ENCODE peak calls at places on chromosomes 11 and 22, in ten cellular contexts. One of them, this sample, is unnamed.

GRCh38 chr22:29842740-29843139 is 4.7 kb upstream of the ASCC2 start:
- DNase-seq in neural progenitor cell: no peak
- DNase-seq in coronary artery: no peak
- DNase-seq in lower leg skin: peak; percentile 48
- DNase-seq in HFFc6: peak; percentile 97
- DNase-seq in dorsolateral prefrontal cortex: no peak
- DNase-seq in foreskin keratinocyte: peak; percentile 93
- DNase-seq in endothelial cell: no peak
- DNase-seq in psoas muscle: no peak
- DNase-seq in WTC11: no peak
- DNase-seq in this sample: no peak

GRCh38 chr22:46122511-46122971 is 27.8 kb upstream of the PPARA start:
- DNase-seq in neural progenitor cell: peak; percentile 84
- DNase-seq in coronary artery: no peak
- DNase-seq in lower leg skin: no peak
- DNase-seq in HFFc6: no peak
- DNase-seq in dorsolateral prefrontal cortex: peak; percentile 80
- DNase-seq in foreskin keratinocyte: no peak
- DNase-seq in endothelial cell: peak; percentile 84
- DNase-seq in psoas muscle: peak; percentile 90
- DNase-seq in WTC11: peak; percentile 77
- DNase-seq in this sample: peak; percentile 93

GRCh38 chr11:85407648-85408047 is 219.5 kb downstream of the DLG2 start:
- DNase-seq in neural progenitor cell: no peak
- DNase-seq in coronary artery: no peak
- DNase-seq in lower leg skin: no peak
- DNase-seq in HFFc6: no peak
- DNase-seq in dorsolateral prefrontal cortex: no peak
- DNase-seq in foreskin keratinocyte: no peak
- DNase-seq in endothelial cell: no peak
- DNase-seq in psoas muscle: no peak
- DNase-seq in WTC11: no peak
- DNase-seq in this sample: no peak

GRCh38 chr11:34309970-34310369 is 47.8 kb downstream of the ABTB2 start:
- DNase-seq in neural progenitor cell: no peak
- DNase-seq in coronary artery: no peak
- DNase-seq in lower leg skin: no peak
- DNase-seq in HFFc6: no peak
- DNase-seq in dorsolateral prefrontal cortex: no peak
- DNase-seq in foreskin keratinocyte: no peak
- DNase-seq in endothelial cell: no peak
- DNase-seq in psoas muscle: no peak
- DNase-seq in WTC11: no peak
- DNase-seq in this sample: no peak

GRCh38 chr22:32996702-32997101 is 61.5 kb downstream of the SYN3 start:
- DNase-seq in neural progenitor cell: no peak
- DNase-seq in coronary artery: no peak
- DNase-seq in lower leg skin: peak; percentile 89
- DNase-seq in HFFc6: peak; percentile 11
- DNase-seq in dorsolateral prefrontal cortex: no peak
- DNase-seq in foreskin keratinocyte: peak; percentile 83
- DNase-seq in endothelial cell: no peak
- DNase-seq in psoas muscle: peak; percentile 90
- DNase-seq in WTC11: no peak
- DNase-seq in this sample: peak; percentile 72

GRCh38 chr11:70040452-70040851 is 37.7 kb upstream of the ANO1 start:
- DNase-seq in neural progenitor cell: no peak
- DNase-seq in coronary artery: peak; percentile 9
- DNase-seq in lower leg skin: no peak
- DNase-seq in HFFc6: no peak
- DNase-seq in dorsolateral prefrontal cortex: no peak
- DNase-seq in foreskin keratinocyte: no peak
- DNase-seq in endothelial cell: no peak
- DNase-seq in psoas muscle: no peak
- DNase-seq in WTC11: no peak
- DNase-seq in this sample: peak; percentile 54

GRCh38 chr22:36587289-36588154 is 58.6 kb upstream of the EIF3D start:
- DNase-seq in neural progenitor cell: peak; percentile 44
- DNase-seq in coronary artery: no peak
- DNase-seq in lower leg skin: no peak
- DNase-seq in HFFc6: peak; percentile 55
- DNase-seq in dorsolateral prefrontal cortex: peak; percentile 49
- DNase-seq in foreskin keratinocyte: peak; percentile 40
- DNase-seq in endothelial cell: no peak
- DNase-seq in psoas muscle: no peak
- DNase-seq in WTC11: no peak
- DNase-seq in this sample: no peak

GRCh38 chr22:40281717-40282116 is 64.6 kb upstream of the ADSL start:
- DNase-seq in neural progenitor cell: no peak
- DNase-seq in coronary artery: no peak
- DNase-seq in lower leg skin: peak; percentile 45
- DNase-seq in HFFc6: no peak
- DNase-seq in dorsolateral prefrontal cortex: no peak
- DNase-seq in foreskin keratinocyte: peak; percentile 63
- DNase-seq in endothelial cell: no peak
- DNase-seq in psoas muscle: peak; percentile 58
- DNase-seq in WTC11: no peak
- DNase-seq in this sample: peak; percentile 48

GRCh38 chr11:111733009-111733408 is 33.2 kb downstream of the PPP2R1B start:
- DNase-seq in neural progenitor cell: no peak
- DNase-seq in coronary artery: peak; percentile 88
- DNase-seq in lower leg skin: peak; percentile 64
- DNase-seq in HFFc6: peak; percentile 61
- DNase-seq in dorsolateral prefrontal cortex: peak; percentile 41
- DNase-seq in foreskin keratinocyte: peak; percentile 56
- DNase-seq in endothelial cell: no peak
- DNase-seq in psoas muscle: peak; percentile 78
- DNase-seq in WTC11: no peak
- DNase-seq in this sample: no peak

GRCh38 chr22:36510966-36511881 is 4.4 kb upstream of the FOXRED2 start:
- DNase-seq in neural progenitor cell: peak; percentile 74
- DNase-seq in coronary artery: no peak
- DNase-seq in lower leg skin: no peak
- DNase-seq in HFFc6: peak; percentile 23
- DNase-seq in dorsolateral prefrontal cortex: no peak
- DNase-seq in foreskin keratinocyte: peak; percentile 42
- DNase-seq in endothelial cell: peak; percentile 66
- DNase-seq in psoas muscle: no peak
- DNase-seq in WTC11: peak; percentile 66
- DNase-seq in this sample: no peak

GRCh38 chr22:44955102-44955501 is 54.7 kb downstream of the PHF21B start:
- DNase-seq in neural progenitor cell: no peak
- DNase-seq in coronary artery: no peak
- DNase-seq in lower leg skin: no peak
- DNase-seq in HFFc6: no peak
- DNase-seq in dorsolateral prefrontal cortex: no peak
- DNase-seq in foreskin keratinocyte: no peak
- DNase-seq in endothelial cell: no peak
- DNase-seq in psoas muscle: no peak
- DNase-seq in WTC11: no peak
- DNase-seq in this sample: no peak
- TF ChIP-seq CTCF in neural progenitor cell: no peak
- TF ChIP-seq CTCF in coronary artery: no peak
- TF ChIP-seq CTCF in lower leg skin: no peak
- TF ChIP-seq CTCF in HFFc6: no peak
- TF ChIP-seq CTCF in dorsolateral prefrontal cortex: no peak
- TF ChIP-seq CTCF in foreskin keratinocyte: no peak
- TF ChIP-seq CTCF in endothelial cell: no peak
- TF ChIP-seq CTCF in psoas muscle: no peak
- TF ChIP-seq CTCF in WTC11: no peak
- TF ChIP-seq CTCF in this sample: no peak

GRCh38 chr22:22878211-22878570 is 9.4 kb upstream of the IGLL5 start:
- DNase-seq in neural progenitor cell: no peak
- DNase-seq in coronary artery: no peak
- DNase-seq in lower leg skin: no peak
- DNase-seq in HFFc6: no peak
- DNase-seq in dorsolateral prefrontal cortex: no peak
- DNase-seq in foreskin keratinocyte: no peak
- DNase-seq in endothelial cell: no peak
- DNase-seq in psoas muscle: no peak
- DNase-seq in WTC11: no peak
- DNase-seq in this sample: no peak
- TF ChIP-seq CTCF in neural progenitor cell: no peak
- TF ChIP-seq CTCF in coronary artery: no peak
- TF ChIP-seq CTCF in lower leg skin: no peak
- TF ChIP-seq CTCF in HFFc6: no peak
- TF ChIP-seq CTCF in dorsolateral prefrontal cortex: no peak
- TF ChIP-seq CTCF in foreskin keratinocyte: no peak
- TF ChIP-seq CTCF in endothelial cell: no peak
- TF ChIP-seq CTCF in psoas muscle: no peak
- TF ChIP-seq CTCF in WTC11: no peak
- TF ChIP-seq CTCF in this sample: no peak

GRCh38 chr11:115238802-115239201 is 265.4 kb downstream of the CADM1 start:
- DNase-seq in neural progenitor cell: no peak
- DNase-seq in coronary artery: no peak
- DNase-seq in lower leg skin: no peak
- DNase-seq in HFFc6: no peak
- DNase-seq in dorsolateral prefrontal cortex: no peak
- DNase-seq in foreskin keratinocyte: peak; percentile 54
- DNase-seq in endothelial cell: no peak
- DNase-seq in psoas muscle: no peak
- DNase-seq in WTC11: peak; percentile 18
- DNase-seq in this sample: no peak
- TF ChIP-seq CTCF in neural progenitor cell: peak; percentile 26
- TF ChIP-seq CTCF in coronary artery: no peak
- TF ChIP-seq CTCF in lower leg skin: no peak
- TF ChIP-seq CTCF in HFFc6: no peak
- TF ChIP-seq CTCF in dorsolateral prefrontal cortex: no peak
- TF ChIP-seq CTCF in foreskin keratinocyte: peak; percentile 59
- TF ChIP-seq CTCF in endothelial cell: no peak
- TF ChIP-seq CTCF in psoas muscle: no peak
- TF ChIP-seq CTCF in WTC11: no peak
- TF ChIP-seq CTCF in this sample: peak; percentile 41

DNA sequence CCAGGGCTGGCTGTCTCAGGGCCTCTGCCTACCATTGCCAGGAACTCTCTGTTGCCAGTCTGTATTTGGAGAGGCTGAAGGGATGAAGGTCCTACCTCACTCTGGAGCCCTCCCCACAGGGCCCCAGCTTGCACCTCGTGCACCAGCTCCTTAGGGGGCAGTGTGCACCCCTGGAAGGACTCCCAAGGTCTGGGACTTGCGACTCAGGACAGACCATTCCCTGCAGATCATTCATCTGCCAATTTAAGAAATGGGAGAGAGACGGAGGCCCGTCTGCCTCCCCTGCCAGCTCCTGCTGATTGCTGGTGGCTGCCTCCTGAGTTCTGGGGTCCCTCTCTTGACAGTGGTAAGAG is 27.5 kb upstream of the MALAT1 start:
- DNase-seq in neural progenitor cell: peak; percentile 69
- DNase-seq in coronary artery: peak; percentile 90
- DNase-seq in lower leg skin: no peak
- DNase-seq in HFFc6: peak; percentile 74
- DNase-seq in dorsolateral prefrontal cortex: peak; percentile 76
- DNase-seq in foreskin keratinocyte: peak; percentile 59
- DNase-seq in endothelial cell: peak; percentile 56
- DNase-seq in psoas muscle: peak; percentile 94
- DNase-seq in WTC11: peak; percentile 69
- DNase-seq in this sample: no peak
- TF ChIP-seq CTCF in neural progenitor cell: peak; percentile 50
- TF ChIP-seq CTCF in coronary artery: peak; percentile 30
- TF ChIP-seq CTCF in lower leg skin: no peak
- TF ChIP-seq CTCF in HFFc6: peak; percentile 78
- TF ChIP-seq CTCF in dorsolateral prefrontal cortex: peak; percentile 52
- TF ChIP-seq CTCF in foreskin keratinocyte: peak; percentile 78
- TF ChIP-seq CTCF in endothelial cell: peak; percentile 12
- TF ChIP-seq CTCF in psoas muscle: peak; percentile 63
- TF ChIP-seq CTCF in WTC11: peak; percentile 16
- TF ChIP-seq CTCF in this sample: peak; percentile 53

GRCh38 chr11:26134481-26135355 is 197.2 kb upstream of the ANO3 start:
- DNase-seq in neural progenitor cell: peak; percentile 62
- DNase-seq in coronary artery: no peak
- DNase-seq in lower leg skin: no peak
- DNase-seq in HFFc6: no peak
- DNase-seq in dorsolateral prefrontal cortex: no peak
- DNase-seq in foreskin keratinocyte: peak; percentile 56
- DNase-seq in endothelial cell: peak; percentile 8
- DNase-seq in psoas muscle: no peak
- DNase-seq in WTC11: no peak
- DNase-seq in this sample: no peak
- TF ChIP-seq CTCF in neural progenitor cell: peak; percentile 60
- TF ChIP-seq CTCF in coronary artery: no peak
- TF ChIP-seq CTCF in lower leg skin: no peak
- TF ChIP-seq CTCF in HFFc6: peak; percentile 34
- TF ChIP-seq CTCF in dorsolateral prefrontal cortex: peak; percentile 36
- TF ChIP-seq CTCF in foreskin keratinocyte: peak; percentile 75
- TF ChIP-seq CTCF in endothelial cell: no peak
- TF ChIP-seq CTCF in psoas muscle: peak; percentile 18
- TF ChIP-seq CTCF in WTC11: no peak
- TF ChIP-seq CTCF in this sample: peak; percentile 55

GRCh38 chr11:61834278-61835004 is 6.3 kb downstream of the FADS2 start:
- DNase-seq in neural progenitor cell: no peak
- DNase-seq in coronary artery: peak; percentile 82
- DNase-seq in lower leg skin: peak; percentile 23
- DNase-seq in HFFc6: no peak
- DNase-seq in dorsolateral prefrontal cortex: peak; percentile 54
- DNase-seq in foreskin keratinocyte: peak; percentile 28
- DNase-seq in endothelial cell: peak; percentile 77
- DNase-seq in psoas muscle: peak; percentile 78
- DNase-seq in WTC11: peak; percentile 49
- DNase-seq in this sample: no peak

GRCh38 chr11:61832207-61832606 is 4.1 kb downstream of the FADS2 start:
- DNase-seq in neural progenitor cell: no peak
- DNase-seq in coronary artery: no peak
- DNase-seq in lower leg skin: no peak
- DNase-seq in HFFc6: no peak
- DNase-seq in dorsolateral prefrontal cortex: no peak
- DNase-seq in foreskin keratinocyte: no peak
- DNase-seq in endothelial cell: no peak
- DNase-seq in psoas muscle: no peak
- DNase-seq in WTC11: no peak
- DNase-seq in this sample: no peak

GRCh38 chr11:61832758-61833157 is 4.7 kb downstream of the FADS2 start:
- DNase-seq in neural progenitor cell: no peak
- DNase-seq in coronary artery: no peak
- DNase-seq in lower leg skin: no peak
- DNase-seq in HFFc6: no peak
- DNase-seq in dorsolateral prefrontal cortex: no peak
- DNase-seq in foreskin keratinocyte: no peak
- DNase-seq in endothelial cell: no peak
- DNase-seq in psoas muscle: no peak
- DNase-seq in WTC11: no peak
- DNase-seq in this sample: no peak

GRCh38 chr11:61833478-61833877 is 5.4 kb downstream of the FADS2 start:
- DNase-seq in neural progenitor cell: no peak
- DNase-seq in coronary artery: no peak
- DNase-seq in lower leg skin: no peak
- DNase-seq in HFFc6: no peak
- DNase-seq in dorsolateral prefrontal cortex: no peak
- DNase-seq in foreskin keratinocyte: no peak
- DNase-seq in endothelial cell: no peak
- DNase-seq in psoas muscle: no peak
- DNase-seq in WTC11: no peak
- DNase-seq in this sample: no peak

GRCh38 chr11:61833926-61834277 is 5.8 kb downstream of the FADS2 start:
- DNase-seq in neural progenitor cell: no peak
- DNase-seq in coronary artery: no peak
- DNase-seq in lower leg skin: no peak
- DNase-seq in HFFc6: no peak
- DNase-seq in dorsolateral prefrontal cortex: no peak
- DNase-seq in foreskin keratinocyte: no peak
- DNase-seq in endothelial cell: no peak
- DNase-seq in psoas muscle: no peak
- DNase-seq in WTC11: no peak
- DNase-seq in this sample: no peak
- TF ChIP-seq CTCF in neural progenitor cell: no peak
- TF ChIP-seq CTCF in coronary artery: no peak
- TF ChIP-seq CTCF in lower leg skin: no peak
- TF ChIP-seq CTCF in HFFc6: no peak
- TF ChIP-seq CTCF in dorsolateral prefrontal cortex: no peak
- TF ChIP-seq CTCF in foreskin keratinocyte: no peak
- TF ChIP-seq CTCF in endothelial cell: no peak
- TF ChIP-seq CTCF in psoas muscle: no peak
- TF ChIP-seq CTCF in WTC11: no peak
- TF ChIP-seq CTCF in this sample: no peak